ENCODE peak calls at places on chromosomes 5 and 9, in eight cellular contexts. E is HEK293T; C is lung microvascular endothelial cell; S is GM12865; W is naive thymus-derived CD4-positive, alpha-beta T cell; M is tibial artery; Y is activated CD8-positive, alpha-beta memory T cell treated with anti-CD3 and anti-CD28 coated beads, Interleukin-2, amount 10 ng/mL, durations not matched to agents 7 days and 5 days; Z is foreskin melanocyte. I is an unnamed sample.

GRCh38 chr9:79946718-79947117 is 375.0 kb downstream of the TLE4 start:
- DNase-seq in Z (no peak), W (no peak), E (no peak), S (no peak), Y (no peak), M (no peak), C (no peak), I (peak)

GRCh38 chr9:117340422-117340821 is 74.4 kb downstream of the ASTN2 start:
- DNase-seq in W (no peak), C (no peak), E (no peak), M (no peak), Z (no peak), Y (no peak), S (no peak), I (peak)

GRCh38 chr9:36041491-36041890 is 4.8 kb downstream of the RECK start:
- DNase-seq in M (no peak), W (no peak), Z (no peak), Y (no peak), E (no peak), C (peak), S (no peak), I (no peak)

GRCh38 chr5:527646-528591 is 3.7 kb upstream of the SLC9A3 start:
- DNase-seq in W (no peak), E (no peak), S (no peak), M (no peak), Z (no peak), Y (peak), C (no peak), I (no peak)

GRCh38 chr9:87898151-87898550 is 15.5 kb downstream of the SPATA31E1 start:
- DNase-seq in E (no peak), M (no peak), W (no peak), Z (no peak), C (peak), S (no peak), Y (no peak), I (no peak)

GRCh38 chr5:430214-430925 is 12.6 kb upstream of the EXOC3 start:
- DNase-seq in S (no peak), C (no peak), E (no peak), Y (no peak), Z (no peak), W (no peak), M (no peak), I (no peak)

GRCh38 chr9:105157178-105157583 is 87.3 kb upstream of the SLC44A1 start:
- DNase-seq in S (peak), M (peak), Z (peak), Y (peak), E (peak), W (peak), C (peak), I (peak)

GRCh38 chr9:76655121-76655531 is 109.1 kb upstream of the PCA3 start:
- DNase-seq in W (no peak), S (no peak), E (no peak), C (peak), Y (no peak), Z (no peak), M (no peak), I (no peak)

GRCh38 chr9:35553670-35554543 is 51.2 kb upstream of the TESK1 start:
- DNase-seq in W (peak), E (peak), S (peak), M (peak), Z (peak), C (peak), Y (peak), I (peak)

GRCh38 chr5:4419276-4419675 is 720.9 kb upstream of the ADAMTS16 start:
- DNase-seq in S (no peak), C (no peak), M (no peak), W (no peak), E (no peak), Y (no peak), Z (no peak), I (no peak)

I was measured in myocyte.